ENCODE peak calls at places on chromosomes 7 and 10, in six cellular contexts. S is heart left ventricle, B is BE2C, G is osteoblast, V is fibroblast of pulmonary artery, H is suprapubic skin. Q is an unnamed sample.

GRCh38 chr7:44631458-44632115 is 25.2 kb downstream of the OGDH start:
- DNase-seq in S (no peak), B (no peak), G (no peak), V (peak; percentile 54), H (no peak), Q (no peak)

GRCh38 chr7:56483153-56483552 is 366.9 kb upstream of the NUPR2 start:
- DNase-seq in S (no peak), B (no peak), G (no peak), V (no peak), H (no peak), Q (no peak)

GRCh38 chr7:7221602-7222038 is 39.3 kb downstream of the C1GALT1 start:
- DNase-seq in S (peak; percentile 54), B (peak; percentile 32), G (no peak), V (peak; percentile 80), H (no peak), Q (no peak)

GRCh38 chr10:88386204-88386877 is 196.8 kb downstream of the RNLS start:
- DNase-seq in S (no peak), B (peak; percentile 8), G (peak; percentile 2), V (peak; percentile 34), H (no peak), Q (no peak)

GRCh38 chr10:114301177-114301576 is 62.1 kb downstream of the VWA2 start:
- DNase-seq in S (no peak), B (no peak), G (no peak), V (no peak), H (no peak), Q (no peak)

GRCh38 chr10:9613338-9613737 is 1404.3 kb upstream of the CELF2 start:
- DNase-seq in S (no peak), B (no peak), G (no peak), V (peak; percentile 33), H (no peak), Q (peak; percentile 40)

GRCh38 chr10:117186832-117187615 is 10.3 kb upstream of the KCNK18 start:
- DNase-seq in S (no peak), B (no peak), G (no peak), V (no peak), H (no peak), Q (no peak)

GRCh38 chr7:10802526-10802925 is 171.1 kb upstream of the PHF14 start:
- DNase-seq in S (no peak), B (no peak), G (peak; percentile 37), V (peak; percentile 38), H (no peak), Q (no peak)

GRCh38 chr10:46286991-46287693 is at the start of gene ANTXRL:
- DNase-seq in S (no peak), B (no peak), G (no peak), V (no peak), H (peak; percentile 71), Q (no peak)

GRCh38 chr10:79379512-79380124 is 32.3 kb downstream of the PPIF start:
- DNase-seq in S (peak; percentile 47), B (no peak), G (peak; percentile 81), V (no peak), H (peak; percentile 75), Q (no peak)

GRCh38 chr10:14200645-14201534 is 129.8 kb downstream of the FRMD4A start:
- DNase-seq in S (no peak), B (peak; percentile 9), G (no peak), V (no peak), H (no peak), Q (no peak)

GRCh38 chr7:43922726-43923125 is 3.5 kb upstream of the UBE2D4 start:
- DNase-seq in S (no peak), B (no peak), G (no peak), V (no peak), H (no peak), Q (no peak)

GRCh38 chr7:4683884-4684565 is 1.9 kb downstream of the FOXK1 start:
- DNase-seq in S (peak; percentile 68), B (peak; percentile 34), G (peak; percentile 91), V (peak; percentile 69), H (no peak), Q (peak; percentile 53)

GRCh38 chr7:34096135-34096775 is 190.9 kb downstream of the BMPER start:
- DNase-seq in S (peak; percentile 66), B (no peak), G (no peak), V (peak; percentile 94), H (peak; percentile 83), Q (no peak)

GRCh38 chr10:46094931-46095755 is 49.1 kb upstream of the MSMB start:
- DNase-seq in S (no peak), B (no peak), G (no peak), V (no peak), H (peak; percentile 52), Q (no peak)

GRCh38 chr7:155369-156000 is 36.9 kb upstream of the FAM20C start:
- DNase-seq in S (peak; percentile 11), B (no peak), G (peak; percentile 86), V (no peak), H (no peak), Q (no peak)

GRCh38 chr10:7408494-7409044 is 2.3 kb downstream of the SFMBT2 start:
- DNase-seq in S (peak; percentile 79), B (peak; percentile 80), G (peak; percentile 84), V (peak; percentile 42), H (peak; percentile 80), Q (no peak)

GRCh38 chr10:96719850-96720421 is 378 bp downstream of the PIK3AP1 start:
- DNase-seq in S (peak; percentile 72), B (peak; percentile 19), G (peak; percentile 77), V (no peak), H (peak; percentile 82), Q (peak; percentile 84)

GRCh38 chr7:139854803-139855497 is 25.9 kb downstream of the TBXAS1 start:
- DNase-seq in S (no peak), B (no peak), G (no peak), V (no peak), H (no peak), Q (no peak)

GRCh38 chr7:83794834-83795233 is 145.9 kb upstream of the SEMA3E start:
- DNase-seq in S (no peak), B (no peak), G (no peak), V (no peak), H (no peak), Q (no peak)

GRCh38 chr10:15744217-15744865 is 24.6 kb upstream of the ITGA8 start:
- DNase-seq in S (no peak), B (peak; percentile 69), G (no peak), V (peak; percentile 68), H (no peak), Q (peak; percentile 17)

GRCh38 chr10:110514848-110515247 is 17.1 kb downstream of the DUSP5 start:
- DNase-seq in S (no peak), B (no peak), G (no peak), V (no peak), H (peak; percentile 6), Q (no peak)

DNA sequence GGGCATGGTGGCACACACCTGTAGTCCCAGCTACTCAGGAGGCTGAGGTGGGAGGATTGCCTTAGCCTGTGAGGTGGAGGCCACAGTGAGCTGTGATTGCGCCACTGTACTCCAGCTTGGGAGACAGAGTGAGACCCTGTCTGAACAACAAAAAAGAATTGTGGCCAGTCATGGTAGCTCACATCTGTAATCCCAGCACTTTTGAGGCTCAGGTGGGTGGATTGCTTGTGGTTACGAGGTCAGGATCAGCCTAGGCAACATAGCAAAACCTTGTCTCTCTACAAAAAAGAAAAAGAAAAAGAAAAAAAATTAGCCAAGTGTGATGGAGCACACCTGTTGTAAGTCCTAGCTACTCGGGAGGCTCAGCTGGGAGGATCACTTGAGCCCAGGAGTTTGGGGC is 22.8 kb downstream of the MARCHF5 start:
- DNase-seq in S (no peak), B (no peak), G (no peak), V (no peak), H (no peak), Q (no peak)
- TF ChIP-seq CTCF in S (no peak), B (no peak), G (no peak), V (no peak), H (no peak), Q (no peak)

GRCh38 chr7:22725585-22725984 is 1.4 kb upstream of the IL6 start:
- DNase-seq in S (no peak), B (no peak), G (peak; percentile 21), V (peak; percentile 36), H (no peak), Q (no peak)

GRCh38 chr7:22729180-22729579 is 2.2 kb downstream of the IL6 start:
- DNase-seq in S (no peak), B (no peak), G (no peak), V (peak; percentile 33), H (no peak), Q (no peak)

GRCh38 chr7:22728416-22729029 is 1.5 kb downstream of the IL6 start:
- DNase-seq in S (no peak), B (no peak), G (peak; percentile 46), V (peak; percentile 86), H (no peak), Q (no peak)

GRCh38 chr7:22726345-22726848 is 603 bp upstream of the IL6 start:
- DNase-seq in S (peak; percentile 56), B (peak; percentile 19), G (peak; percentile 72), V (peak; percentile 92), H (no peak), Q (peak; percentile 37)

GRCh38 chr7:22726849-22727792 is at the start of gene IL6:
- DNase-seq in S (peak; percentile 91), B (peak; percentile 85), G (peak; percentile 72), V (peak; percentile 96), H (peak; percentile 89), Q (no peak)
- H3K4me3 ChIP-seq in S (peak within 1 kb of the TSS; percentile 57), B (no peak within 1 kb of the TSS), G (peak within 1 kb of the TSS; percentile 84), V (peak within 1 kb of the TSS; percentile 68), H (peak within 1 kb of the TSS; percentile 42), Q (no peak within 1 kb of the TSS)

GRCh38 chr10:132345345-132345744 is 13.4 kb downstream of the LRRC27 start:
- DNase-seq in S (no peak), B (no peak), G (no peak), V (no peak), H (no peak), Q (no peak)
- TF ChIP-seq CTCF in S (no peak), B (no peak), G (no peak), V (no peak), H (no peak), Q (no peak)

DNA sequence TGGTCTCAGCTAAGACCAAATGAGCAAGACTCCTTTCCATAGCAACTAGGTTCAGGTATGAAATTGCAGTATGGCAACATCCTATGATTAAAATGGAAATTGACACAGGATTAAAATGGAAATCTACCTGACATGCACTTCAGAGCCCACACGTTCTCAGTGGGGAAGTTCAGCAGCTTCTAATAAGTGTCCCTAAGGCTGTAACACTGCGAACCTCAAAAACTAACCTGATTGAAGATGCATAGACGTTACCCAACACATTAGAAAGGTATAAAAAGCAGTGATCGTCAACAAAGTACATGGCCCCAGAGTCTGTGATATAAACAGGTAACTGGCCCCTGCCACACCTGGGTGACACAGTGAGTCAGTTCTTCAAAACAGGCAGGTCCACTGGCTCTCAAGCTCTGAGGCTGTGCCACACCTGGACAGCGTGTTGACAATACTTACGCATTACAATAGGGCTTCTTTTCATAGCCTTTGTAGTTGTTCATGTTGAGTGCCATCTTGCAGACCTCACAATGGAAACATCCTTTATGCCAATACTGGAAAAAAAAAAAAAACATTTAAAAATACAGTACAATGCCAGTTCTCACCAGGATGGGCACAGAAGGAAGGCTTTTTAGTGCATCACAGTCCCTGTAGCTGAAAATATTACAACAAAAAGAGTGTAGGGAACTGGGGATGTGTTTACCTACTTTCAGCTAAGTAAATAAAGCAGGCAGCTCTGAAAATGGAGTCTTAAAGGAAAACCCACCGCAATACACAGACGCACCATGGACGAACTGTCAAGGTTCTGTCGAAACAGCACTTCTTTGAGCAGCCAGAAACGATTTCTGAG is 275.0 kb upstream of the NEBL start:
- DNase-seq in S (no peak), B (no peak), G (no peak), V (no peak), H (no peak), Q (no peak)
- H3K4me3 ChIP-seq in S (peak overlapping the region; percentile 66), B (no peak overlapping the region), G (no peak overlapping the region), V (peak overlapping the region; percentile 66), H (peak overlapping the region; percentile 81), Q (no peak overlapping the region)

Q was measured in GM06990.